ENCODE peak calls at places on chromosomes 5 and 9, in seven cellular contexts. Q, L, E, X, I, Z and G are unnamed samples. For H3K4me1 and H3K9me3, the result is how much of the 10 kb centered on the place peaks cover.

GRCh38 chr9:68476889-68477288 is 63.8 kb downstream of the TMEM252 start:
- DNase-seq in Q (no peak), L (no peak), E (no peak), X (no peak), I (no peak), Z (no peak), G (no peak)

GRCh38 chr9:80066931-80067330 is 495.2 kb downstream of the TLE4 start:
- DNase-seq in Q (no peak), L (no peak), E (no peak), X (no peak), I (no peak), Z (no peak), G (no peak)

GRCh38 chr5:21615195-21615765 is 1237.9 kb downstream of the CDH12 start:
- DNase-seq in Q (no peak), L (no peak), E (no peak), X (no peak), I (no peak), Z (no peak), G (no peak)

GRCh38 chr5:157046041-157046440 is 12.9 kb downstream of the HAVCR1 start:
- DNase-seq in Q (peak), L (no peak), E (peak), X (peak), I (peak), Z (no peak), G (no peak)

GRCh38 chr5:85512896-85513295 is 1104.8 kb upstream of the COX7C start:
- DNase-seq in Q (no peak), L (no peak), E (no peak), X (no peak), I (no peak), Z (no peak), G (no peak)

GRCh38 chr9:110844121-110844520 is 175.5 kb downstream of the MUSK start:
- DNase-seq in Q (peak), L (no peak), E (no peak), X (no peak), I (no peak), Z (no peak), G (no peak)

GRCh38 chr5:176743828-176744583 is 66.4 kb upstream of the UNC5A start:
- DNase-seq in Q (no peak), L (no peak), E (no peak), X (no peak), I (no peak), Z (no peak), G (no peak)

GRCh38 chr5:69491838-69492390 is 676 bp upstream of the OCLN start:
- DNase-seq in Q (no peak), L (no peak), E (no peak), X (no peak), I (no peak), Z (no peak), G (no peak)

GRCh38 chr9:2634158-2634557 is 12.6 kb downstream of the VLDLR start:
- DNase-seq in Q (no peak), L (no peak), E (no peak), X (no peak), I (no peak), Z (no peak), G (no peak)

GRCh38 chr9:129306318-129306973 is 128.4 kb upstream of the IER5L start:
- DNase-seq in Q (no peak), L (no peak), E (no peak), X (peak), I (no peak), Z (no peak), G (no peak)

GRCh38 chr9:14346826-14347407 is 33.0 kb upstream of the NFIB start:
- DNase-seq in Q (no peak), L (no peak), E (no peak), X (no peak), I (peak), Z (no peak), G (no peak)

GRCh38 chr9:132486706-132487350 is 76.8 kb downstream of the CFAP77 start:
- DNase-seq in Q (no peak), L (no peak), E (no peak), X (no peak), I (no peak), Z (no peak), G (peak)

GRCh38 chr9:110069326-110070248 is 138.4 kb downstream of the C9orf152 start:
- DNase-seq in Q (peak), L (no peak), E (peak), X (no peak), I (no peak), Z (no peak), G (no peak)

GRCh38 chr5:121430538-121430937 is 421.1 kb upstream of the FTMT start:
- DNase-seq in Q (no peak), L (no peak), E (no peak), X (no peak), I (no peak), Z (no peak), G (no peak)

GRCh38 chr9:94961870-94962269 is 235.4 kb downstream of the AOPEP start:
- DNase-seq in Q (no peak), L (no peak), E (no peak), X (no peak), I (no peak), Z (no peak), G (no peak)

GRCh38 chr5:61347088-61347487 is 15.0 kb downstream of the ZSWIM6 start:
- DNase-seq in Q (no peak), L (no peak), E (peak), X (no peak), I (no peak), Z (no peak), G (no peak)

GRCh38 chr9:126474201-126474765 is 139.4 kb upstream of the LMX1B start:
- DNase-seq in Q (peak), L (no peak), E (no peak), X (no peak), I (no peak), Z (no peak), G (no peak)

GRCh38 chr5:54103871-54104270 is 206.5 kb downstream of the ARL15 start:
- DNase-seq in Q (no peak), L (no peak), E (no peak), X (no peak), I (no peak), Z (no peak), G (no peak)

GRCh38 chr9:136847827-136848392 is 1.3 kb upstream of the PHPT1 start:
- DNase-seq in Q (peak), L (peak), E (peak), X (peak), I (peak), Z (peak), G (peak)

GRCh38 chr5:180832638-180833068 is 28.4 kb downstream of the ZFP62 start:
- DNase-seq in Q (no peak), L (peak), E (no peak), X (no peak), I (no peak), Z (no peak), G (no peak)

GRCh38 chr5:93603191-93603590 is 20.2 kb downstream of the NR2F1 start:
- DNase-seq in Q (no peak), L (no peak), E (no peak), X (no peak), I (no peak), Z (no peak), G (no peak)

GRCh38 chr9:83060557-83060956 is 2.4 kb downstream of the RASEF start:
- DNase-seq in Q (no peak), L (no peak), E (peak), X (peak), I (no peak), Z (no peak), G (no peak)

DNA sequence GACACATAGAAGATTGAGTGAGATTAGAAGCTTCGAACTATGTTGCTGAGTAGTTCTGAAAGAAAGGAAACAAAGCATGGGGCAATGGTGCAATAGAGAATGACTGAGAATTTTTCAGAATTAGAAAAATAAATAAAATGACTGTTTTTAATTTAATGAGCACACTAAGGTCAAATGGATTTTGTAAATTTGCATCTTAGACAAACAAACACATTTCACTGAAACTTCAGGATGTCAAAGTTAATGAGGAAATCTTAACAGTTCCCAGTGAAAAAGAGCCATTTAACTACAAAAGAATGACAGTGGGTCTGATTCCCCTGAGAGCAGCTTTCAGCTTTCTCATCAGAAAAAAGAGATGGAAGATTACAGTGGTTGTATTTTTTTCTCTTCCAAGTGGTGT is 592.0 kb downstream of the SEMA5A start:
- DNase-seq in Q (no peak), L (no peak), E (no peak), X (no peak), I (no peak), Z (no peak), G (no peak)
- H3K27ac ChIP-seq in Q (no peak), L (no peak), E (no peak), X (no peak), I (no peak), Z (no peak), G (no peak)

GRCh38 chr5:308672-309271 is 12.7 kb upstream of the AHRR start:
- DNase-seq in Q (peak), L (no peak), E (no peak), X (peak), I (no peak), Z (no peak), G (no peak)
- H3K4me1 ChIP-seq in Q (under half), L (under half), E (under half), X (under half), I (under half), Z (under half), G (under half)

GRCh38 chr5:169606279-169606678 is 22.7 kb downstream of the SPDL1 start:
- DNase-seq in Q (no peak), L (no peak), E (no peak), X (no peak), I (no peak), Z (no peak), G (no peak)

GRCh38 chr5:169607882-169608281 is 24.3 kb downstream of the SPDL1 start:
- DNase-seq in Q (no peak), L (no peak), E (no peak), X (no peak), I (no peak), Z (no peak), G (no peak)

GRCh38 chr5:169610606-169611005 is 26.5 kb upstream of the DOCK2 start:
- DNase-seq in Q (peak), L (no peak), E (peak), X (no peak), I (no peak), Z (no peak), G (no peak)

GRCh38 chr5:169609716-169610115 is 26.1 kb downstream of the SPDL1 start:
- DNase-seq in Q (peak), L (no peak), E (no peak), X (no peak), I (no peak), Z (no peak), G (no peak)
- H3K9me3 ChIP-seq in Q (under half), L (under half), E (under half), X (under half), I (under half), Z (under half), G (under half)

DNA sequence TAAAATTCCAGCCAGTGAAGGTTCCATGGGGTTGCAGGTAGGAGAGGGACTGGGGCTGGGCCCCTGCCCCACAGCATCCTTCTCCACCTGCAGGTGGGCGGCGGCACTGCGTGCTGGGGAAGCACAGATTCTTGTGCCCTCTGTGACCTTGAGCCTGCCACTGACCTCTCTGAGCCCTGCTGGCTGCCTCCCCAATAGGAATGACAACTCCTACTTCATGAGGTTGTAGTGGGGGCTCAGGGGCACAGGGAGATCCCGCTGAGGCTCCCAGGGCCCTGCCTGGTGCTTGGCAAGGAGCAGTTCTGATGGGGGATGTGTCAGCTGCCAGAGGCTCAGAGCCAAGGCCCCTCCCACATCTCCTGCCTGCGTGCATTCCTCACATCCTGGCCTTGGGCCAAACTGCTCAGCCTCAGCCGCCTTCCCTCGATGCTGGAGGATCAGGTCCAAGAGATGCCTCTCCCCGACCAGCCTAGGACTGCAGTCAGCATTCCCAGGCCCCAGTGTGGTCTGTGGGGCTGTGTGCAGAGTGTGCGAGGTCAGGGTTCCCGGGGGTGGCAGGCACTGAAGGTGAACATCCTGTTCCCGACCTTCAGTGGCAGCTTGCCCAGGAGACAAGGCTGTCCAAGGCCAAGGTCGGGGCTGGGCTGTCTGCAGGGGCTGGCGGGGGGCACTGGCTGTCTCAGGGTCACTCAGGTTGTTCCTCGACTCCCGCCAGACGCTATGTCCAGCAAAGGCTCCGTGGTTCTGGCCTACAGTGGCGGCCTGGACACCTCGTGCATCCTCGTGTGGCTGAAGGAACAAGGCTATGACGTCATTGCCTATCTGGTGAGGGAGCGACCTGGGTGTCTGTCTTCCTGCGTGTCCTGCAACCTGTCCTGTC is 7.0 kb downstream of the ASS1 start:
- DNase-seq in Q (peak), L (peak), E (peak), X (peak), I (peak), Z (no peak), G (no peak)
- H3K27ac ChIP-seq in Q (no peak), L (no peak), E (peak), X (peak), I (peak), Z (no peak), G (no peak)

GRCh38 chr9:16729656-16730055 is 140.8 kb downstream of the BNC2 start:
- DNase-seq in Q (no peak), L (no peak), E (no peak), X (no peak), I (no peak), Z (no peak), G (no peak)
- H3K4me1 ChIP-seq in Q (under half), L (under half), E (under half), X (under half), I (under half), Z (under half), G (under half)

GRCh38 chr5:81542242-81542641 is 148.3 kb upstream of the ACOT12 start:
- DNase-seq in Q (no peak), L (no peak), E (no peak), X (no peak), I (no peak), Z (no peak), G (no peak)
- H3K9me3 ChIP-seq in Q (under half), L (under half), E (under half), X (under half), I (under half), Z (under half), G (under half)